ENCODE peak calls at places on chromosome 10, in four cellular contexts. C is lower leg skin, D is epithelial cell of proximal tubule, V is GM06990. R is an unnamed sample.

GRCh38 chr10:8053446-8054242 is 844 bp upstream of the GATA3 start:
- DNase-seq in C (peak), D (no peak), V (peak), R (peak)

GRCh38 chr10:1708746-1709145 is 28.6 kb downstream of the ADARB2 start:
- DNase-seq in C (no peak), D (no peak), V (no peak), R (no peak)

GRCh38 chr10:103616705-103617361 is 123.3 kb downstream of the NEURL1 start:
- DNase-seq in C (peak), D (no peak), V (no peak), R (no peak)

GRCh38 chr10:103671126-103671525 is 177.6 kb downstream of the NEURL1 start:
- DNase-seq in C (no peak), D (no peak), V (no peak), R (no peak)

GRCh38 chr10:132041340-132041739 is 24.4 kb upstream of the JAKMIP3 start:
- DNase-seq in C (no peak), D (no peak), V (no peak), R (no peak)

GRCh38 chr10:15461353-15462108 is 90.4 kb upstream of the FAM171A1 start:
- DNase-seq in C (no peak), D (no peak), V (no peak), R (peak)

GRCh38 chr10:86583983-86584382 is 62.4 kb upstream of the WAPL start:
- DNase-seq in C (no peak), D (no peak), V (no peak), R (peak)

GRCh38 chr10:71396084-71396713 is 521 bp upstream of the CDH23 start:
- DNase-seq in C (no peak), D (no peak), V (peak), R (peak)

GRCh38 chr10:106134326-106135000 is 1030.0 kb downstream of the SORCS1 start:
- DNase-seq in C (no peak), D (no peak), V (no peak), R (no peak)

GRCh38 chr10:61356342-61356741 is 96.8 kb downstream of the TMEM26 start:
- DNase-seq in C (no peak), D (no peak), V (no peak), R (no peak)

GRCh38 chr10:23439920-23440875 is 1.3 kb downstream of the OTUD1 start:
- DNase-seq in C (no peak), D (no peak), V (peak), R (peak)

GRCh38 chr10:63629363-63630084 is 108.3 kb downstream of the REEP3 start:
- DNase-seq in C (peak), D (peak), V (peak), R (peak)

GRCh38 chr10:42877496-42878030 is 95.0 kb downstream of the BMS1 start:
- DNase-seq in C (no peak), D (no peak), V (no peak), R (no peak)

GRCh38 chr10:17123062-17123661 is 6.4 kb downstream of the CUBN start:
- DNase-seq in C (no peak), D (no peak), V (no peak), R (no peak)

GRCh38 chr10:28503114-28503513 is 29.8 kb upstream of the WAC start:
- DNase-seq in C (no peak), D (no peak), V (no peak), R (no peak)

DNA sequence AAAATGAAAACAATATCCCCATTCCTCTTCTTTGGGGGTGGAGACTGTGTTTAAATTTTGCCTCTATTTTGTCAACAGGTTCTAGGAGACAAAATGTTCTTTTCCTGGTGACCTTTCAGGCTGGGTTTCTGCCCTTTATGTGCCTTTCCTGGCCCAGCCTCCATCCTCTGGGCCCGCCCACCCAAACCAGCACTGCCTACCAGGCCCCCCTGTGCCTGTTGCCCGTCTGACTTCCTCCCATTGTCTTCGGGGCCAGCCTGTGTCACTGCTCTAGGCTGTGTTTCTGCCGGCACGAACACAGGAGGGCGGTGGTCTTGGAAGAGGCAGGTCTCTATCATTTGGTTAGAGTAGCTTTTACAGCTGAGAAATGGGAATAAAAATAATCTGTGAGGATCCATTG is 13.9 kb downstream of the TSPAN14 start:
- DNase-seq in C (peak), D (no peak), V (no peak), R (no peak)
- TF ChIP-seq CTCF in C (no peak), D (no peak), V (no peak), R (no peak)

GRCh38 chr10:22340362-22341189 is 4.7 kb upstream of the SPAG6 start:
- DNase-seq in C (peak), D (no peak), V (peak), R (peak)

GRCh38 chr10:22341190-22341935 is 3.9 kb upstream of the SPAG6 start:
- DNase-seq in C (peak), D (no peak), V (no peak), R (peak)

GRCh38 chr10:22338260-22338894 is 6.9 kb upstream of the SPAG6 start:
- DNase-seq in C (no peak), D (no peak), V (no peak), R (no peak)

GRCh38 chr10:22341936-22342222 is 3.4 kb upstream of the SPAG6 start:
- DNase-seq in C (no peak), D (no peak), V (no peak), R (no peak)

DNA sequence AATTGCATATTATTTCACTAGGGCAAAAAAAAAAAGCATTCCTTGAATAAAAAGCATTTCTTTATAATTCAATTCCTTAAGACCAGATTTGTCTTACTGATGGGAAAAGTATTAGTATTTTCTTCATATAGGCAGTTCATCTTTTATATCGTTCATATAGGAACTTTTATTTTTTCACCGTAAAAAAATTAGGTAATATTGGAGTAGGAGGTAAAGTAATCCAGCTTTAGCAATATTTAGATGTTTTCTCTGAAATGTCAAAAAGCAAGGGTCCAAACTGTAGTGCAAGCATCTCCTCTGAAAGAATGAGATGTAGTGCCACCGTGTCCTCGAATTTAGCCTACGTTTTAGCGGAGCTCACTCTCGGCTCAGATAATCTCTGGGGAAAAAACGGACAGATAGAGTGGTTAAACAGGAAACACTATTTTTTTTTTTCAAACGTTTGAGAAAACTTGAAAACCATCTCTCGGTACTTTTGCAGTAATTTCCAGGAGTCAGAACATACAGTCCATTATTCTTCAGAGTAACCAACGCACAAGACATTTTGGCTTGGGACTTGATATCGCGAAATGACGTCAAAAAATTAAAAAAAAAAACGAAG is 5.4 kb upstream of the SPAG6 start:
- DNase-seq in C (no peak), D (no peak), V (no peak), R (no peak)
- TF ChIP-seq CTCF in C (no peak), D (no peak), V (no peak), R (no peak)

GRCh38 chr10:76902949-76903348 is 734.7 kb downstream of the KCNMA1 start:
- DNase-seq in C (no peak), D (no peak), V (peak), R (peak)
- TF ChIP-seq CTCF in C (no peak), D (peak), V (peak), R (peak)

DNA sequence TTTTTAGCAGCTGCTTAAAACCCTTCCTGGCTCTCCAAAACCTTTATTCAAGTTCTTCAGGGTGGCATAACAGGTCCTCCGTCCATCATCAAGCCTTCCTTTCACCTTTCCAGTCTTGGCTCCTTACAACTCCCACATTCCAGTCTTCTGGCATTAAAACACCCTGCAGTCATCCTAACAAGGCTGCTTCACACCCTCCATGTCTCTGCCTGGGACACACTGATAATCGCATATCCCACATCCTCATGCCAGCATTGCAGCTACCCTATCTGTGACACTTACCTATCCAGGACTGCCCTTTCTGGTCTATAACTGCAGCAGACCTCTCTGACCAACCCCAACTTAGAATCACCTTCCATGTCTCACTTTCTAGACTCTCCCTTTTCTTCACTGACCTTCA is 2.6 kb upstream of the TLL2 start:
- DNase-seq in C (no peak), D (no peak), V (no peak), R (no peak)
- TF ChIP-seq CTCF in C (no peak), D (no peak), V (no peak), R (no peak)

GRCh38 chr10:69222157-69223027 is 2.3 kb downstream of the HKDC1 start:
- DNase-seq in C (peak), D (peak), V (peak), R (peak)
- TF ChIP-seq CTCF in C (no peak), D (peak), V (peak), R (peak)

GRCh38 chr10:19699299-19699698 is 116.9 kb upstream of the PLXDC2 start:
- DNase-seq in C (no peak), D (no peak), V (no peak), R (no peak)
- TF ChIP-seq CTCF in C (no peak), D (no peak), V (no peak), R (no peak)

GRCh38 chr10:32891261-32891660 is 66.8 kb downstream of the ITGB1 start:
- DNase-seq in C (no peak), D (no peak), V (no peak), R (no peak)

GRCh38 chr10:32890444-32890843 is 67.6 kb downstream of the ITGB1 start:
- DNase-seq in C (no peak), D (no peak), V (no peak), R (no peak)

GRCh38 chr10:32888161-32888927 is 69.7 kb downstream of the ITGB1 start:
- DNase-seq in C (no peak), D (no peak), V (no peak), R (no peak)

GRCh38 chr10:32889631-32890212 is 68.3 kb downstream of the ITGB1 start:
- DNase-seq in C (no peak), D (no peak), V (no peak), R (no peak)

GRCh38 chr10:32893431-32893830 is 64.6 kb downstream of the ITGB1 start:
- DNase-seq in C (no peak), D (no peak), V (no peak), R (no peak)
- TF ChIP-seq CTCF in C (no peak), D (peak), V (no peak), R (no peak)

DNA sequence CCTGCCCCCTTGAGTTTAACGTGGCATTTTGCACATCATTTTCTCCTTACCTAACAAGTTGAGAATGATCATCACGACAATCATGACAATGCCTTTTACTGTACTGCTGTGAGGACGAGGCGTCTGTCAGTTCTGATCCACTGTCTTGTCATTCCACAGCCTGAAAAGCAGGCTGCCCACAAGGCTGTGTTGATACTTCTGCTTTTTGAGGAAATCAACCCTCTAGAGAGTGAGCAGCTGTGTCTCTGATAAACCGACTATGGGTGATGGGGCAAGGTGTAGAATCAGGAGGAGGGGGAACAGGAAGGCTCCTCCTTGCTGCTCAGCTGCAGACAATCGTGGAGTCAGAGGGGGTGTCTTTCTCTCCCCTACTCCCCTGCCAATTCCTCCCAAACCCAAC is 30.6 kb upstream of the C10orf120 start:
- DNase-seq in C (no peak), D (no peak), V (no peak), R (no peak)
- TF ChIP-seq CTCF in C (no peak), D (no peak), V (no peak), R (no peak)

GRCh38 chr10:93437000-93437945 is 44.9 kb downstream of the MYOF start:
- DNase-seq in C (peak), D (peak), V (no peak), R (no peak)
- TF ChIP-seq CTCF in C (no peak), D (no peak), V (no peak), R (no peak)